ENCODE peak calls at places on chromosomes 6 and 20, in nine cellular contexts. G is ovary, S is aorta, H is psoas muscle, R is A549, I is SJSA1, W is left ventricle myocardium inferior, K is esophagus squamous epithelium, M is AG04450. P is an unnamed sample.

GRCh38 chr6:56482525-56482924 is 160.2 kb downstream of the DST start:
- DNase-seq in G (no peak), S (no peak), H (no peak), R (no peak), I (no peak), W (no peak), K (no peak), M (no peak), P (no peak)

GRCh38 chr6:44224154-44224977 is 971 bp downstream of the SLC29A1 start:
- DNase-seq in G (no peak), S (peak), H (no peak), R (peak), I (no peak), W (no peak), K (no peak), M (no peak), P (no peak)

GRCh38 chr6:104642871-104643270 is 216.8 kb downstream of the HACE1 start:
- DNase-seq in G (no peak), S (no peak), H (no peak), R (no peak), I (no peak), W (no peak), K (no peak), M (no peak), P (no peak)

GRCh38 chr6:154487367-154488275 is 22.9 kb downstream of the CNKSR3 start:
- DNase-seq in G (no peak), S (no peak), H (no peak), R (no peak), I (peak), W (no peak), K (no peak), M (no peak), P (no peak)

GRCh38 chr20:7790189-7790588 is 150.1 kb downstream of the HAO1 start:
- DNase-seq in G (no peak), S (no peak), H (no peak), R (no peak), I (no peak), W (no peak), K (no peak), M (no peak), P (no peak)

GRCh38 chr6:99219788-99220187 is 129.7 kb downstream of the FAXC start:
- DNase-seq in G (no peak), S (no peak), H (no peak), R (no peak), I (no peak), W (no peak), K (no peak), M (no peak), P (no peak)

GRCh38 chr20:49450281-49450707 is 32.2 kb downstream of the KCNB1 start:
- DNase-seq in G (no peak), S (no peak), H (no peak), R (no peak), I (no peak), W (no peak), K (no peak), M (no peak), P (no peak)

GRCh38 chr20:52985687-52986086 is 13.5 kb downstream of the TSHZ2 start:
- DNase-seq in G (no peak), S (no peak), H (no peak), R (no peak), I (no peak), W (no peak), K (no peak), M (no peak), P (no peak)

GRCh38 chr6:16690244-16691142 is 70.8 kb downstream of the ATXN1 start:
- DNase-seq in G (no peak), S (no peak), H (no peak), R (no peak), I (no peak), W (no peak), K (no peak), M (no peak), P (no peak)

GRCh38 chr6:137912813-137913212 is 45.8 kb downstream of the TNFAIP3 start:
- DNase-seq in G (no peak), S (no peak), H (no peak), R (no peak), I (no peak), W (no peak), K (no peak), M (no peak), P (no peak)

GRCh38 chr6:143542915-143543314 is 31.4 kb upstream of the FUCA2 start:
- DNase-seq in G (no peak), S (no peak), H (no peak), R (no peak), I (no peak), W (no peak), K (no peak), M (no peak), P (no peak)

GRCh38 chr6:75748743-75749538 is at the start of gene MYO6:
- DNase-seq in G (peak), S (peak), H (peak), R (peak), I (peak), W (peak), K (peak), M (no peak), P (peak)

GRCh38 chr6:5752282-5752681 is 254.4 kb downstream of the NRN1 start:
- DNase-seq in G (no peak), S (no peak), H (no peak), R (no peak), I (no peak), W (no peak), K (no peak), M (peak), P (no peak)

GRCh38 chr20:4084721-4085120 is 69.4 kb upstream of the RNF24 start:
- DNase-seq in G (no peak), S (no peak), H (no peak), R (no peak), I (no peak), W (no peak), K (no peak), M (no peak), P (no peak)

GRCh38 chr6:139539852-139540251 is 165.4 kb upstream of the CITED2 start:
- DNase-seq in G (peak), S (peak), H (peak), R (peak), I (peak), W (peak), K (no peak), M (peak), P (no peak)

GRCh38 chr20:17992847-17993508 is 24.2 kb downstream of the MGME1 start:
- DNase-seq in G (no peak), S (no peak), H (no peak), R (no peak), I (no peak), W (no peak), K (no peak), M (no peak), P (no peak)

GRCh38 chr6:71248306-71248705 is 40.3 kb upstream of the OGFRL1 start:
- DNase-seq in G (no peak), S (no peak), H (no peak), R (peak), I (peak), W (no peak), K (no peak), M (peak), P (no peak)

GRCh38 chr6:140784573-140784972 is 1348.2 kb upstream of the GJE1 start:
- DNase-seq in G (no peak), S (no peak), H (no peak), R (no peak), I (no peak), W (no peak), K (no peak), M (no peak), P (no peak)

GRCh38 chr20:38261054-38261390 is 487 bp upstream of the KIAA1755 start:
- DNase-seq in G (no peak), S (no peak), H (no peak), R (no peak), I (no peak), W (no peak), K (no peak), M (no peak), P (no peak)

GRCh38 chr20:38256966-38257365 is 3.6 kb downstream of the KIAA1755 start:
- DNase-seq in G (no peak), S (no peak), H (no peak), R (no peak), I (no peak), W (no peak), K (no peak), M (no peak), P (no peak)

GRCh38 chr20:38258545-38259223 is 1.9 kb downstream of the KIAA1755 start:
- DNase-seq in G (no peak), S (no peak), H (no peak), R (no peak), I (no peak), W (no peak), K (no peak), M (no peak), P (no peak)

GRCh38 chr20:38260378-38261053 is at the start of gene KIAA1755:
- DNase-seq in G (peak), S (peak), H (peak), R (no peak), I (no peak), W (peak), K (no peak), M (no peak), P (peak)

GRCh38 chr20:38260025-38260377 is 534 bp downstream of the KIAA1755 start:
- DNase-seq in G (no peak), S (no peak), H (no peak), R (no peak), I (peak), W (no peak), K (no peak), M (no peak), P (no peak)
- H3K27ac ChIP-seq in G (peak), S (peak), H (peak), R (no peak), I (no peak), W (peak), K (peak), M (peak), P (peak)

GRCh38 chr6:3390698-3391097 is 66.2 kb downstream of the SLC22A23 start:
- DNase-seq in G (no peak), S (peak), H (peak), R (no peak), I (peak), W (peak), K (no peak), M (no peak), P (no peak)

GRCh38 chr6:3392059-3392458 is 64.8 kb downstream of the SLC22A23 start:
- DNase-seq in G (no peak), S (no peak), H (no peak), R (no peak), I (no peak), W (no peak), K (no peak), M (no peak), P (no peak)

GRCh38 chr6:3386374-3386857 is 70.4 kb downstream of the SLC22A23 start:
- DNase-seq in G (no peak), S (no peak), H (no peak), R (no peak), I (no peak), W (no peak), K (no peak), M (no peak), P (peak)

GRCh38 chr6:3388786-3389185 is 68.1 kb downstream of the SLC22A23 start:
- DNase-seq in G (no peak), S (no peak), H (no peak), R (no peak), I (no peak), W (no peak), K (no peak), M (no peak), P (no peak)

DNA sequence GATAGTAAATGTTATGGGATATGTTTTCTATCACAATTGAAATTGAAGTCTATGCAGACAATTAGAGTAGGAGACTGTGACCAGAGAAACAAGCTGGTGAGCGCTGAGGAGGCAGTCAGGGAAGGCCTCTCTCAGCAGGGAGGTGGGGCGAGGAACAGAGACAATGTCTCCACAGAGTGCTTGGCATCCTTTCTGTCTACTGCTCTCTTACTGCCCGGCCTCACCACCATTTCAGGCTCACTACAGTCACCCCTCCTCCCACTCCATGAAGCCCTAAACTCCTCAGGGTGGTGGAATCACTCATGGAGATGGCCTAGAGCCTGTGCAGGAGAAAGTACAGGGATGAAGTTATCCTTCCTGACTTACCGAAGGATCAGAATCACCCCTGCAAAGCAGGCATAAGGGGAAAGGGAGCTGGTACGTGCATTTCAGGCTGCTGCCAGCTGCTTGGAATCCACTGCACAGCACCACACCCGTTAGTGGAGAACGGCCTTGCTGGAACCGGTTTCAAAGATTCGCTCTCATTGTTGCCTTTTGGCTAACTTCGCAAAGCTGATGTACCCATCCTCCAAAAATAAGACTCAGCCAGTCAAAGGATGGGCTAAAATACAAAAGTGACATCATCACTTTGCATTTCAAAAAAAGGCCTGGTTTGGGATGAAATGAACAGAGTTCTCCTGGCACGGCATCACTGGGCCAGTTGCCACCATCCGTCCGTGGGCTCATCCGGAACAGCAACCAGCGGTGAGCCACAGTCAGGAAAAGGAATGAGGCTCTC is 67.3 kb downstream of the SLC22A23 start:
- DNase-seq in G (peak), S (peak), H (peak), R (no peak), I (no peak), W (peak), K (no peak), M (no peak), P (peak)
- H3K27ac ChIP-seq in G (no peak), S (no peak), H (no peak), R (peak), I (no peak), W (peak), K (peak), M (no peak), P (peak)

GRCh38 chr6:106118835-106119443 is 32.8 kb downstream of the PRDM1 start:
- DNase-seq in G (no peak), S (no peak), H (no peak), R (no peak), I (no peak), W (no peak), K (no peak), M (no peak), P (no peak)
- H3K27ac ChIP-seq in G (no peak), S (no peak), H (no peak), R (no peak), I (peak), W (no peak), K (peak), M (no peak), P (no peak)

GRCh38 chr6:1329708-1330107 is 17.8 kb downstream of the FOXQ1 start:
- DNase-seq in G (no peak), S (no peak), H (no peak), R (no peak), I (no peak), W (no peak), K (no peak), M (no peak), P (no peak)

GRCh38 chr6:1337791-1338190 is 25.9 kb downstream of the FOXQ1 start:
- DNase-seq in G (no peak), S (no peak), H (no peak), R (no peak), I (no peak), W (no peak), K (no peak), M (no peak), P (no peak)

GRCh38 chr6:1334725-1335124 is 22.8 kb downstream of the FOXQ1 start:
- DNase-seq in G (no peak), S (no peak), H (no peak), R (no peak), I (no peak), W (no peak), K (no peak), M (no peak), P (no peak)

GRCh38 chr6:1336246-1336843 is 24.4 kb downstream of the FOXQ1 start:
- DNase-seq in G (no peak), S (no peak), H (no peak), R (no peak), I (no peak), W (no peak), K (no peak), M (no peak), P (no peak)

GRCh38 chr6:1335367-1336037 is 23.6 kb downstream of the FOXQ1 start:
- DNase-seq in G (no peak), S (no peak), H (no peak), R (no peak), I (peak), W (no peak), K (no peak), M (no peak), P (no peak)
- H3K27ac ChIP-seq in G (no peak), S (no peak), H (no peak), R (peak), I (peak), W (no peak), K (peak), M (peak), P (no peak)

DNA sequence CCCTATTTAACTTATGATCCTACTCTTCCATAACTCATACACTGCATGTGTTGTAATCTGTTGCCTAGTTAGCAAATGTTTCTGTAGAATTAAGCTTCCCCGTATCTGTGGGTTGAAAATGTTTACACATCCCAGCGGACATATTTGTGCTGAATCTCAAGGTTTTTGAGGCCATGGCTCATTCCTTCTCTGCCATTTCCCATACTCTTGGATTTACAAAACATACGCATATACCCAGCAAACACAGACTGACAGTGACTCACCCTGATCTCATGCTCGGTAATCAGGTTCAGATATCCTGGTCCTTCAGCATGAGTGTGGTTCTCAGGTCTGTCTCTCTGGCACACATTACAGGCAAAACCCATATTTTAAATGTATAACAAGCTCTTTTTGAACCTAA is 58.7 kb downstream of the AGPAT4 start:
- DNase-seq in G (no peak), S (no peak), H (no peak), R (no peak), I (peak), W (no peak), K (no peak), M (peak), P (no peak)
- H3K27ac ChIP-seq in G (no peak), S (no peak), H (no peak), R (no peak), I (peak), W (no peak), K (peak), M (peak), P (no peak)

P was measured in caudate nucleus.